ENCODE peak calls at places on chromosomes 3 and 15, in seven cellular contexts. O, X, K, F, H, C and A are unnamed samples.

GRCh38 chr3:81249540-81250029 is 511.9 kb downstream of the GBE1 start:
- DNase-seq in O (peak), X (no peak), K (peak), F (peak), H (no peak), C (peak), A (no peak)

GRCh38 chr3:30042274-30042859 is 564.0 kb upstream of the TGFBR2 start:
- DNase-seq in O (peak), X (peak), K (peak), F (peak), H (peak), C (peak), A (peak)

GRCh38 chr15:93040288-93041158 is 48.5 kb downstream of the RGMA start:
- DNase-seq in O (no peak), X (no peak), K (no peak), F (no peak), H (no peak), C (no peak), A (no peak)

GRCh38 chr3:37992271-37993066 is 1.9 kb downstream of the VILL start:
- DNase-seq in O (no peak), X (peak), K (no peak), F (no peak), H (no peak), C (no peak), A (no peak)

GRCh38 chr3:57791245-57791644 is 35.1 kb downstream of the SLMAP start:
- DNase-seq in O (no peak), X (no peak), K (no peak), F (peak), H (no peak), C (no peak), A (no peak)

GRCh38 chr3:194095464-194095863 is 40.5 kb upstream of the HES1 start:
- DNase-seq in O (no peak), X (peak), K (peak), F (no peak), H (no peak), C (peak), A (peak)

GRCh38 chr3:108661699-108662098 is 72.2 kb downstream of the DZIP3 start:
- DNase-seq in O (no peak), X (no peak), K (no peak), F (peak), H (no peak), C (no peak), A (no peak)

GRCh38 chr3:123327480-123327879 is 121.4 kb downstream of the ADCY5 start:
- DNase-seq in O (no peak), X (no peak), K (no peak), F (no peak), H (no peak), C (no peak), A (no peak)

GRCh38 chr15:90889313-90889730 is 5.0 kb downstream of the FES start:
- DNase-seq in O (peak), X (no peak), K (no peak), F (no peak), H (no peak), C (no peak), A (no peak)

GRCh38 chr3:171640520-171641412 is 169.5 kb downstream of the PLD1 start:
- DNase-seq in O (peak), X (no peak), K (no peak), F (peak), H (no peak), C (no peak), A (no peak)

GRCh38 chr3:3799173-3800075 is at the start of gene LRRN1:
- DNase-seq in O (peak), X (peak), K (no peak), F (peak), H (peak), C (peak), A (peak)

GRCh38 chr15:98755138-98755537 is 106.8 kb downstream of the IGF1R start:
- DNase-seq in O (peak), X (no peak), K (no peak), F (no peak), H (no peak), C (no peak), A (no peak)

GRCh38 chr3:71385040-71385685 is 198.4 kb downstream of the FOXP1 start:
- DNase-seq in O (peak), X (no peak), K (no peak), F (no peak), H (no peak), C (no peak), A (no peak)

GRCh38 chr15:99509686-99510461 is 55.9 kb upstream of the MEF2A start:
- DNase-seq in O (no peak), X (no peak), K (no peak), F (no peak), H (no peak), C (no peak), A (no peak)

GRCh38 chr3:39216176-39216790 is 23.9 kb upstream of the XIRP1 start:
- DNase-seq in O (no peak), X (peak), K (no peak), F (no peak), H (no peak), C (no peak), A (no peak)

GRCh38 chr3:140068512-140068911 is 133.5 kb downstream of the CLSTN2 start:
- DNase-seq in O (no peak), X (no peak), K (peak), F (no peak), H (no peak), C (no peak), A (no peak)

GRCh38 chr3:102722317-102722716 is 287.5 kb downstream of the ZPLD1 start:
- DNase-seq in O (no peak), X (no peak), K (no peak), F (no peak), H (no peak), C (no peak), A (no peak)

GRCh38 chr15:98684441-98684840 is 36.1 kb downstream of the IGF1R start:
- DNase-seq in O (peak), X (no peak), K (no peak), F (peak), H (no peak), C (no peak), A (no peak)

GRCh38 chr15:74869726-74870407 is 3.3 kb downstream of the SCAMP2 start:
- DNase-seq in O (no peak), X (peak), K (no peak), F (peak), H (peak), C (no peak), A (peak)

GRCh38 chr15:74773731-74774252 is 8.1 kb upstream of the CSK start:
- DNase-seq in O (no peak), X (peak), K (peak), F (peak), H (no peak), C (no peak), A (no peak)

GRCh38 chr3:122030381-122031122 is 8.5 kb upstream of the ILDR1 start:
- DNase-seq in O (peak), X (no peak), K (no peak), F (peak), H (no peak), C (no peak), A (no peak)

GRCh38 chr3:99128205-99128604 is 226.7 kb upstream of the DCBLD2 start:
- DNase-seq in O (peak), X (no peak), K (no peak), F (peak), H (no peak), C (no peak), A (no peak)

GRCh38 chr3:52286777-52287110 is 884 bp upstream of the GLYCTK start:
- DNase-seq in O (peak), X (no peak), K (no peak), F (no peak), H (no peak), C (no peak), A (no peak)

GRCh38 chr15:74960995-74961588 is 4.5 kb upstream of the RPP25 start:
- DNase-seq in O (no peak), X (no peak), K (no peak), F (no peak), H (no peak), C (no peak), A (no peak)

GRCh38 chr3:53495518-53496501 is 1.4 kb downstream of the CACNA1D start:
- DNase-seq in O (no peak), X (peak), K (no peak), F (no peak), H (no peak), C (peak), A (no peak)

GRCh38 chr15:64050281-64051092 is 4.2 kb upstream of the DAPK2 start:
- DNase-seq in O (no peak), X (no peak), K (peak), F (no peak), H (no peak), C (peak), A (no peak)

GRCh38 chr3:57659004-57659672 is 33.7 kb downstream of the DENND6A start:
- DNase-seq in O (no peak), X (no peak), K (no peak), F (peak), H (no peak), C (no peak), A (no peak)

GRCh38 chr15:33067456-33067855 is 127.1 kb downstream of the FMN1 start:
- DNase-seq in O (peak), X (no peak), K (peak), F (peak), H (no peak), C (no peak), A (no peak)

GRCh38 chr15:90300988-90301715 is 35.7 kb downstream of the NGRN start:
- DNase-seq in O (peak), X (peak), K (peak), F (peak), H (peak), C (peak), A (peak)

GRCh38 chr3:14393440-14394111 is 8.8 kb upstream of the SLC6A6 start:
- DNase-seq in O (peak), X (no peak), K (no peak), F (peak), H (no peak), C (no peak), A (peak)

GRCh38 chr3:144097144-144097543 is 125.5 kb downstream of the DIPK2A start:
- DNase-seq in O (no peak), X (no peak), K (peak), F (no peak), H (no peak), C (no peak), A (no peak)

GRCh38 chr15:48592221-48592731 is 53.2 kb downstream of the FBN1 start:
- DNase-seq in O (peak), X (no peak), K (no peak), F (peak), H (no peak), C (no peak), A (no peak)

GRCh38 chr15:96338772-96339661 is 8.5 kb downstream of the NR2F2 start:
- DNase-seq in O (peak), X (no peak), K (no peak), F (peak), H (no peak), C (no peak), A (no peak)

GRCh38 chr3:134377896-134378295 is 3.6 kb upstream of the AMOTL2 start:
- DNase-seq in O (no peak), X (no peak), K (no peak), F (no peak), H (no peak), C (no peak), A (no peak)

GRCh38 chr15:79535536-79535935 is 103.4 kb downstream of the MINAR1 start:
- DNase-seq in O (peak), X (no peak), K (no peak), F (peak), H (no peak), C (no peak), A (no peak)

GRCh38 chr3:82629937-82630336 is 868.5 kb upstream of the GBE1 start:
- DNase-seq in O (no peak), X (no peak), K (no peak), F (no peak), H (no peak), C (no peak), A (no peak)

GRCh38 chr3:159165972-159166371 is 364.1 kb downstream of the MFSD1 start:
- DNase-seq in O (no peak), X (no peak), K (no peak), F (no peak), H (no peak), C (no peak), A (no peak)

GRCh38 chr15:77115179-77115578 is 44.3 kb upstream of the TSPAN3 start:
- DNase-seq in O (no peak), X (no peak), K (no peak), F (no peak), H (no peak), C (no peak), A (no peak)

GRCh38 chr3:66336358-66336766 is 115.6 kb downstream of the SLC25A26 start:
- DNase-seq in O (peak), X (no peak), K (no peak), F (peak), H (no peak), C (no peak), A (no peak)